ENCODE peak calls at places on chromosomes 16 and 17, in five cellular contexts. S is tibial nerve, Z is IMR-90, V is colonic mucosa, G is lower leg skin. J is an unnamed sample.
A peak's percentile ranks its signal among the peaks of the same experiment; 100 is the strongest.

GRCh38 chr17:81066771-81067315 is 31.9 kb downstream of the BAIAP2 start:
- DNase-seq in G (no peak), Z (no peak), S (no peak), V (no peak), J (no peak)

GRCh38 chr16:58472827-58473226 is 27.1 kb upstream of the NDRG4 start:
- DNase-seq in Z (no peak), S (no peak), G (no peak), V (no peak), J (no peak)

GRCh38 chr17:58889928-58890327 is 134.3 kb downstream of the PPM1E start:
- DNase-seq in V (no peak), G (no peak), Z (no peak), S (no peak), J (no peak)

GRCh38 chr17:10633738-10634379 is 23.2 kb downstream of the MYH3 start:
- DNase-seq in Z (no peak), S (no peak), V (no peak), G (no peak), J (no peak)

GRCh38 chr17:35912942-35913341 is 17.6 kb downstream of the RDM1 start:
- DNase-seq in Z (no peak), V (no peak), G (no peak), S (no peak), J (no peak)

GRCh38 chr16:57643166-57643813 is 14.9 kb downstream of the ADGRG1 start:
- DNase-seq in G (no peak), S (no peak), V (no peak), Z (peak; percentile 70), J (peak; percentile 59)

GRCh38 chr16:27561216-27561615 is 11.3 kb downstream of the KATNIP start:
- DNase-seq in G (no peak), Z (no peak), S (no peak), V (no peak), J (no peak)

GRCh38 chr16:24497405-24497804 is 42.0 kb upstream of the RBBP6 start:
- DNase-seq in Z (peak; percentile 8), S (no peak), V (no peak), G (no peak), J (peak; percentile 43)

GRCh38 chr16:53456625-53457024 is 22.4 kb downstream of the RBL2 start:
- DNase-seq in G (no peak), Z (no peak), S (no peak), V (no peak), J (no peak)

GRCh38 chr16:85522842-85523601 is 90.1 kb upstream of the GSE1 start:
- DNase-seq in V (peak; percentile 43), Z (peak; percentile 24), G (no peak), S (no peak), J (peak; percentile 79)

GRCh38 chr17:20095366-20096080 is 86.4 kb downstream of the SPECC1 start:
- DNase-seq in S (peak; percentile 62), G (peak; percentile 62), Z (peak; percentile 13), V (no peak), J (peak; percentile 63)

GRCh38 chr17:46851029-46851741 is at the start of gene WNT9B:
- DNase-seq in Z (no peak), V (peak; percentile 78), S (no peak), G (no peak), J (no peak)

GRCh38 chr17:77501751-77502625 is 361.2 kb downstream of the SEC14L1 start:
- DNase-seq in G (no peak), S (no peak), V (no peak), Z (no peak), J (no peak)

GRCh38 chr17:39194089-39194984 is 3.1 kb downstream of the CACNB1 start:
- DNase-seq in G (no peak), Z (peak; percentile 67), V (no peak), S (no peak), J (peak; percentile 69)

GRCh38 chr16:58195771-58196170 is 2.1 kb downstream of the CSNK2A2 start:
- DNase-seq in V (no peak), S (no peak), G (no peak), Z (no peak), J (no peak)

DNA sequence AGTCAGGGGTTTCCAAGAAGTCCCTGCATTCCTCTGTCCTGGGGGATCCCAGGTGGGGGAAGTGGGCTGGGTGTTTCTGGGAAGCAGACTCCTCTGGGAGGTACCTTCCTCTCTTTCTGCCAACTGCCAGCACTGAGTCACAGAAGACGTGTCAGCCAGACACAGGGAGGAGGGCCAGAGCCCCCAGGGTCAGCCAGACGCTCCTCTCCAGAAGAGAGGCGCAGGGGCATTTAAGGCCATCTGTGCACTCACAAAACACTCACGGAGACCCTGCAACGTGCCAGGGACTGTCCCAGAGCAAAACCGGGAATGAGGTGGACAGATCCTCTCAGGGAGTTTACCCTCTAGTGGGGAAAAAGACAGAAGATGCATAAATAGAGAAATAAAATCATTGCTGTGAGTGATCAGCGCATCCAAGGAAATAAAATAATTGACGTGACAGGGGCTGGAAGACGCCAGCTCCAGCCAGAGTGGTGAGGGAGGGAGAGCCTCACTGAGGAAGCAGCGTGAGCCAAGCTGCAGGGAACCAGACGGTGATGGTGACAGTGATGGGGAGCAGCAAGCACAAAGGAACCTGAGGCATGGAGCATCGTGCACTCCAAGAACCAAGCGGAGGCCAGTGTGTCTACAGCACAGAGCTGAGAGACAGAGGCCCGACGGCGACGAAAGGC is 105.4 kb downstream of the ZNF423 start:
- DNase-seq in S (no peak), V (no peak), Z (no peak), G (no peak), J (no peak)
- TF ChIP-seq CTCF in S (no peak), V (no peak), Z (no peak), G (no peak), J (no peak)

DNA sequence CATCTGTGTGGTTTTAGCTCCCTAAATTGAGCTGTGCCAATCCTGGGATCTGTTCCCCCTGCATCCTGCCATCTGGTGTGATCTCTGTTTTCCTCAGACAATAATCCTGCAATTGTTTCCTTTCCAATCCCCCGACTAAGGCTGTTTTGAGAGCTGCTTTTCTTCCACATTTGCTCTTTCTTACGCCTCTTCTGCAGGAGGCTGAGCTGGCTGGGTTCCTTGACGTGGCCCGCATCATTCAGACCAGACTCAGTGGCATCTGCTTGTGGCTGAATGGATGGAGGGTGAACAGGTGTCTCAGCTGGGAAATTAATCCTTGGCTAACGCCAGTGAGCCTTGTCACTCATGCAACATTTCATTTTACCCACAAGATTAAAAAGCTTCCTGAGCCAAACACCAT is 9.8 kb upstream of the MED9 start:
- DNase-seq in Z (no peak), V (no peak), G (no peak), S (no peak), J (no peak)
- TF ChIP-seq CTCF in Z (no peak), V (no peak), G (no peak), S (no peak), J (no peak)

GRCh38 chr16:3118204-3118790 is 5.9 kb downstream of the ZNF205 start:
- DNase-seq in S (no peak), V (no peak), Z (no peak), G (no peak), J (no peak)

GRCh38 chr16:3115011-3115410 is 2.6 kb downstream of the ZNF205 start:
- DNase-seq in G (no peak), Z (no peak), S (no peak), V (no peak), J (no peak)

GRCh38 chr16:3112881-3113574 is 642 bp downstream of the ZNF205 start:
- DNase-seq in G (no peak), Z (peak; percentile 16), V (no peak), S (no peak), J (no peak)

GRCh38 chr16:3113765-3114479 is 1.5 kb downstream of the ZNF205 start:
- DNase-seq in S (no peak), Z (peak; percentile 56), V (no peak), G (no peak), J (peak; percentile 37)

GRCh38 chr16:3115561-3115960 is 3.2 kb downstream of the ZNF205 start:
- DNase-seq in Z (no peak), G (no peak), V (no peak), S (no peak), J (no peak)
- TF ChIP-seq CTCF in Z (no peak), G (no peak), V (no peak), S (no peak), J (no peak)

GRCh38 chr16:30637952-30638351 is 12.8 kb upstream of the PRR14 start:
- DNase-seq in G (no peak), V (no peak), S (no peak), Z (peak; percentile 51), J (peak; percentile 79)
- TF ChIP-seq CTCF in G (no peak), V (peak; percentile 32), S (no peak), Z (peak; percentile 63), J (peak; percentile 65)

GRCh38 chr16:64700628-64701027 is 421.2 kb downstream of the CDH11 start:
- DNase-seq in V (no peak), S (no peak), Z (no peak), G (no peak), J (no peak)
- TF ChIP-seq CTCF in V (no peak), S (no peak), Z (no peak), G (no peak), J (no peak)

GRCh38 chr17:82096709-82097186 is 1.3 kb downstream of the FASN start:
- DNase-seq in S (no peak), V (no peak), G (no peak), Z (no peak), J (no peak)

GRCh38 chr17:82098939-82099765 is 1.1 kb upstream of the FASN start:
- DNase-seq in V (no peak), G (no peak), S (no peak), Z (no peak), J (no peak)

GRCh38 chr17:82097919-82098168 is 192 bp downstream of the FASN start:
- DNase-seq in Z (no peak), G (no peak), V (no peak), S (no peak), J (no peak)

GRCh38 chr17:82097187-82097918 is 683 bp downstream of the FASN start:
- DNase-seq in Z (peak; percentile 64), G (no peak), S (no peak), V (peak; percentile 48), J (peak; percentile 80)

GRCh38 chr17:82098169-82098938 is at the start of gene FASN:
- DNase-seq in Z (peak; percentile 93), V (peak; percentile 95), G (peak; percentile 89), S (peak; percentile 94), J (peak; percentile 99)
- TF ChIP-seq CTCF in Z (peak; percentile 66), V (no peak), G (no peak), S (peak; percentile 42), J (peak; percentile 11)

DNA sequence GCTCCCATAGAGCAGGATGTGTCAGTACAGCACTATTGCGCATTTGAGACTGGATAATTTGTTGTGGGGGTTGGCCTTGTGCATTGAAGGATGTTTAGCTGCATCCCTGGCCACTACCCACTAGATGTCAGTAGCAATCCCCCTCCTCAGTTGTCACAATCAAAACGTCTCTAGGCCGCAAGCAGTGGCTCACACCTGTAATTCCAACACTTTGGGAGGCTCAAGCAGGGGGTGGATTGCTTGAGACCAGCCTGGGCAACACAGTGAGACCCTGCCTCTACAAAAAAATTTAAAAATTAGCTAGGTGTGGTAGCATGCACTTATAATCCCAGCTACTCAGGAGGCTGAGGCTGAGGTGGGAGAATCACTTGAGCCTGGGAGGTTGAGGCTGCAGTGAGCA is 48.4 kb downstream of the CENPV start:
- DNase-seq in S (no peak), V (no peak), Z (peak; percentile 56), G (no peak), J (peak; percentile 72)
- TF ChIP-seq CTCF in S (no peak), V (no peak), Z (peak; percentile 52), G (no peak), J (peak; percentile 42)

GRCh38 chr16:59973966-59974365 is 1239.8 kb upstream of the GOT2 start:
- DNase-seq in V (no peak), G (no peak), S (no peak), Z (no peak), J (no peak)
- TF ChIP-seq CTCF in V (no peak), G (no peak), S (no peak), Z (no peak), J (no peak)

GRCh38 chr17:27747462-27748359 is 52.6 kb downstream of the NOS2 start:
- DNase-seq in S (no peak), G (no peak), Z (no peak), V (peak; percentile 12), J (no peak)
- TF ChIP-seq CTCF in S (no peak), G (no peak), Z (peak; percentile 15), V (no peak), J (peak; percentile 6)

J was measured in foreskin fibroblast.